ENCODE peak calls at places on chromosome 4, in nine cellular contexts. One of them, this sample, is unnamed.

GRCh38 chr4:170088686-170089085 is 1.1 kb downstream of the AADAT start:
- DNase-seq in lower leg skin: no peak
- DNase-seq in trophoblast cell: no peak
- DNase-seq in fibroblast of pulmonary artery: no peak
- DNase-seq in effector memory CD4-positive, alpha-beta T cell: no peak
- DNase-seq in epithelial cell of esophagus: no peak
- DNase-seq in endothelial cell of umbilical vein: no peak
- DNase-seq in heart right ventricle: no peak
- DNase-seq in neuronal stem cell: no peak
- DNase-seq in this sample: no peak

GRCh38 chr4:42710329-42710728 is 53.4 kb upstream of the ATP8A1 start:
- DNase-seq in neuronal stem cell: no peak
- DNase-seq in effector memory CD4-positive, alpha-beta T cell: no peak
- DNase-seq in fibroblast of pulmonary artery: no peak
- DNase-seq in lower leg skin: no peak
- DNase-seq in trophoblast cell: no peak
- DNase-seq in heart right ventricle: no peak
- DNase-seq in endothelial cell of umbilical vein: no peak
- DNase-seq in epithelial cell of esophagus: no peak
- DNase-seq in this sample: no peak

GRCh38 chr4:8592366-8593267 is at the start of gene CPZ:
- DNase-seq in endothelial cell of umbilical vein: no peak
- DNase-seq in trophoblast cell: peak
- DNase-seq in epithelial cell of esophagus: no peak
- DNase-seq in effector memory CD4-positive, alpha-beta T cell: no peak
- DNase-seq in lower leg skin: no peak
- DNase-seq in fibroblast of pulmonary artery: peak
- DNase-seq in heart right ventricle: no peak
- DNase-seq in neuronal stem cell: peak
- DNase-seq in this sample: no peak

GRCh38 chr4:128107766-128108165 is 46.7 kb downstream of the LARP1B start:
- DNase-seq in heart right ventricle: no peak
- DNase-seq in lower leg skin: no peak
- DNase-seq in effector memory CD4-positive, alpha-beta T cell: no peak
- DNase-seq in epithelial cell of esophagus: no peak
- DNase-seq in trophoblast cell: no peak
- DNase-seq in fibroblast of pulmonary artery: peak
- DNase-seq in neuronal stem cell: no peak
- DNase-seq in endothelial cell of umbilical vein: no peak
- DNase-seq in this sample: no peak

GRCh38 chr4:184846531-184846930 is 20.8 kb upstream of the ACSL1 start:
- DNase-seq in fibroblast of pulmonary artery: no peak
- DNase-seq in heart right ventricle: no peak
- DNase-seq in neuronal stem cell: no peak
- DNase-seq in trophoblast cell: no peak
- DNase-seq in effector memory CD4-positive, alpha-beta T cell: no peak
- DNase-seq in endothelial cell of umbilical vein: no peak
- DNase-seq in lower leg skin: no peak
- DNase-seq in epithelial cell of esophagus: peak
- DNase-seq in this sample: no peak

GRCh38 chr4:48081196-48081595 is 52.9 kb downstream of the TXK start:
- DNase-seq in endothelial cell of umbilical vein: peak
- DNase-seq in neuronal stem cell: no peak
- DNase-seq in epithelial cell of esophagus: no peak
- DNase-seq in effector memory CD4-positive, alpha-beta T cell: no peak
- DNase-seq in lower leg skin: no peak
- DNase-seq in trophoblast cell: peak
- DNase-seq in heart right ventricle: no peak
- DNase-seq in fibroblast of pulmonary artery: peak
- DNase-seq in this sample: no peak

GRCh38 chr4:110787781-110788180 is 164.9 kb upstream of the PITX2 start:
- DNase-seq in effector memory CD4-positive, alpha-beta T cell: no peak
- DNase-seq in neuronal stem cell: no peak
- DNase-seq in lower leg skin: no peak
- DNase-seq in fibroblast of pulmonary artery: no peak
- DNase-seq in trophoblast cell: peak
- DNase-seq in heart right ventricle: no peak
- DNase-seq in endothelial cell of umbilical vein: no peak
- DNase-seq in epithelial cell of esophagus: no peak
- DNase-seq in this sample: no peak

GRCh38 chr4:55851885-55852284 is 1.6 kb upstream of the EXOC1 start:
- DNase-seq in heart right ventricle: no peak
- DNase-seq in effector memory CD4-positive, alpha-beta T cell: no peak
- DNase-seq in endothelial cell of umbilical vein: no peak
- DNase-seq in neuronal stem cell: no peak
- DNase-seq in lower leg skin: peak
- DNase-seq in epithelial cell of esophagus: peak
- DNase-seq in trophoblast cell: peak
- DNase-seq in fibroblast of pulmonary artery: no peak
- DNase-seq in this sample: no peak

GRCh38 chr4:145132521-145133098 is 34.5 kb downstream of the ABCE1 start:
- DNase-seq in trophoblast cell: no peak
- DNase-seq in neuronal stem cell: no peak
- DNase-seq in endothelial cell of umbilical vein: peak
- DNase-seq in heart right ventricle: no peak
- DNase-seq in epithelial cell of esophagus: no peak
- DNase-seq in effector memory CD4-positive, alpha-beta T cell: no peak
- DNase-seq in fibroblast of pulmonary artery: peak
- DNase-seq in lower leg skin: no peak
- DNase-seq in this sample: no peak

GRCh38 chr4:37244583-37245390 is at the start of gene NWD2:
- DNase-seq in effector memory CD4-positive, alpha-beta T cell: no peak
- DNase-seq in fibroblast of pulmonary artery: peak
- DNase-seq in heart right ventricle: peak
- DNase-seq in lower leg skin: no peak
- DNase-seq in epithelial cell of esophagus: peak
- DNase-seq in trophoblast cell: peak
- DNase-seq in neuronal stem cell: peak
- DNase-seq in endothelial cell of umbilical vein: no peak
- DNase-seq in this sample: no peak

GRCh38 chr4:61336911-61337310 is 136.8 kb downstream of the ADGRL3 start:
- DNase-seq in fibroblast of pulmonary artery: no peak
- DNase-seq in endothelial cell of umbilical vein: no peak
- DNase-seq in lower leg skin: no peak
- DNase-seq in epithelial cell of esophagus: no peak
- DNase-seq in trophoblast cell: no peak
- DNase-seq in effector memory CD4-positive, alpha-beta T cell: no peak
- DNase-seq in neuronal stem cell: peak
- DNase-seq in heart right ventricle: no peak
- DNase-seq in this sample: no peak

GRCh38 chr4:89316931-89317366 is 9.3 kb upstream of the GPRIN3 start:
- DNase-seq in epithelial cell of esophagus: peak
- DNase-seq in neuronal stem cell: no peak
- DNase-seq in heart right ventricle: no peak
- DNase-seq in trophoblast cell: no peak
- DNase-seq in lower leg skin: no peak
- DNase-seq in fibroblast of pulmonary artery: peak
- DNase-seq in effector memory CD4-positive, alpha-beta T cell: peak
- DNase-seq in endothelial cell of umbilical vein: peak
- DNase-seq in this sample: peak

GRCh38 chr4:31234494-31234893 is 514.3 kb downstream of the PCDH7 start:
- DNase-seq in effector memory CD4-positive, alpha-beta T cell: no peak
- DNase-seq in lower leg skin: no peak
- DNase-seq in epithelial cell of esophagus: peak
- DNase-seq in neuronal stem cell: no peak
- DNase-seq in heart right ventricle: no peak
- DNase-seq in fibroblast of pulmonary artery: no peak
- DNase-seq in endothelial cell of umbilical vein: no peak
- DNase-seq in trophoblast cell: no peak
- DNase-seq in this sample: no peak

GRCh38 chr4:17447056-17447455 is 64.8 kb downstream of the QDPR start:
- DNase-seq in effector memory CD4-positive, alpha-beta T cell: no peak
- DNase-seq in endothelial cell of umbilical vein: no peak
- DNase-seq in neuronal stem cell: no peak
- DNase-seq in heart right ventricle: no peak
- DNase-seq in fibroblast of pulmonary artery: peak
- DNase-seq in epithelial cell of esophagus: peak
- DNase-seq in trophoblast cell: peak
- DNase-seq in lower leg skin: no peak
- DNase-seq in this sample: no peak

GRCh38 chr4:43822621-43823020 is 626.0 kb downstream of the KCTD8 start:
- DNase-seq in effector memory CD4-positive, alpha-beta T cell: no peak
- DNase-seq in neuronal stem cell: no peak
- DNase-seq in epithelial cell of esophagus: no peak
- DNase-seq in lower leg skin: no peak
- DNase-seq in endothelial cell of umbilical vein: no peak
- DNase-seq in heart right ventricle: no peak
- DNase-seq in fibroblast of pulmonary artery: no peak
- DNase-seq in trophoblast cell: no peak
- DNase-seq in this sample: no peak
- H3K4me3 ChIP-seq in effector memory CD4-positive, alpha-beta T cell: no peak
- H3K4me3 ChIP-seq in neuronal stem cell: no peak
- H3K4me3 ChIP-seq in epithelial cell of esophagus: no peak
- H3K4me3 ChIP-seq in lower leg skin: no peak
- H3K4me3 ChIP-seq in endothelial cell of umbilical vein: no peak
- H3K4me3 ChIP-seq in heart right ventricle: no peak
- H3K4me3 ChIP-seq in fibroblast of pulmonary artery: no peak
- H3K4me3 ChIP-seq in trophoblast cell: peak
- H3K4me3 ChIP-seq in this sample: no peak

DNA sequence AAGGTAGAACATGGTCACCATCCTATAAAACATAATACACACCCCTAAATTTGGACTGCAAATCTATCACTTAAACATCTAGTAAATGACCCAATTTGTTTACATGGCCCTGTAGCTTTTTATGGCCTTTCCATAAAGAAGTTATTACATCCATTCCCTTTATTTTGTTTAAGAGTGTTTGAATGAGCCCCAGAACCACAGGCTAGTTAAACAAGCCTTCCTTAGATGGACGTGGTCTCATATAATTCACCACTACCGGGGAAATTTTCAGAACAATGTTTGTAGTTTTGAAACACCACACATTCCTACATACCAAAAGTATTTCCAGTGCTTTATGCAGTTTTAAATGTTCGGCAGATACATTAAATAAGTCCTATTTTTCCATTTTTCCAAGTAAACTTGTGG is 12.3 kb downstream of the PDGFC start:
- DNase-seq in neuronal stem cell: no peak
- DNase-seq in endothelial cell of umbilical vein: no peak
- DNase-seq in heart right ventricle: no peak
- DNase-seq in lower leg skin: no peak
- DNase-seq in trophoblast cell: peak
- DNase-seq in fibroblast of pulmonary artery: peak
- DNase-seq in effector memory CD4-positive, alpha-beta T cell: no peak
- DNase-seq in epithelial cell of esophagus: no peak
- DNase-seq in this sample: no peak
- H3K4me3 ChIP-seq in neuronal stem cell: no peak
- H3K4me3 ChIP-seq in endothelial cell of umbilical vein: no peak
- H3K4me3 ChIP-seq in heart right ventricle: no peak
- H3K4me3 ChIP-seq in lower leg skin: no peak
- H3K4me3 ChIP-seq in trophoblast cell: no peak
- H3K4me3 ChIP-seq in fibroblast of pulmonary artery: no peak
- H3K4me3 ChIP-seq in effector memory CD4-positive, alpha-beta T cell: no peak
- H3K4me3 ChIP-seq in epithelial cell of esophagus: no peak
- H3K4me3 ChIP-seq in this sample: no peak

GRCh38 chr4:165325732-165326512 is 1.5 kb upstream of the MSMO1 start:
- DNase-seq in neuronal stem cell: no peak
- DNase-seq in fibroblast of pulmonary artery: peak
- DNase-seq in effector memory CD4-positive, alpha-beta T cell: no peak
- DNase-seq in endothelial cell of umbilical vein: peak
- DNase-seq in trophoblast cell: peak
- DNase-seq in epithelial cell of esophagus: peak
- DNase-seq in heart right ventricle: no peak
- DNase-seq in lower leg skin: no peak
- DNase-seq in this sample: no peak
- H3K4me3 ChIP-seq in neuronal stem cell: no peak
- H3K4me3 ChIP-seq in fibroblast of pulmonary artery: peak
- H3K4me3 ChIP-seq in effector memory CD4-positive, alpha-beta T cell: no peak
- H3K4me3 ChIP-seq in endothelial cell of umbilical vein: no peak
- H3K4me3 ChIP-seq in trophoblast cell: no peak
- H3K4me3 ChIP-seq in epithelial cell of esophagus: no peak
- H3K4me3 ChIP-seq in heart right ventricle: peak
- H3K4me3 ChIP-seq in lower leg skin: no peak
- H3K4me3 ChIP-seq in this sample: peak

GRCh38 chr4:186161138-186161537 is 30.2 kb upstream of the CYP4V2 start:
- DNase-seq in lower leg skin: no peak
- DNase-seq in epithelial cell of esophagus: no peak
- DNase-seq in heart right ventricle: no peak
- DNase-seq in effector memory CD4-positive, alpha-beta T cell: no peak
- DNase-seq in trophoblast cell: no peak
- DNase-seq in fibroblast of pulmonary artery: no peak
- DNase-seq in endothelial cell of umbilical vein: no peak
- DNase-seq in neuronal stem cell: no peak
- DNase-seq in this sample: no peak
- H3K4me3 ChIP-seq in lower leg skin: no peak
- H3K4me3 ChIP-seq in epithelial cell of esophagus: no peak
- H3K4me3 ChIP-seq in heart right ventricle: no peak
- H3K4me3 ChIP-seq in effector memory CD4-positive, alpha-beta T cell: no peak
- H3K4me3 ChIP-seq in trophoblast cell: no peak
- H3K4me3 ChIP-seq in fibroblast of pulmonary artery: no peak
- H3K4me3 ChIP-seq in endothelial cell of umbilical vein: no peak
- H3K4me3 ChIP-seq in neuronal stem cell: no peak
- H3K4me3 ChIP-seq in this sample: peak

DNA sequence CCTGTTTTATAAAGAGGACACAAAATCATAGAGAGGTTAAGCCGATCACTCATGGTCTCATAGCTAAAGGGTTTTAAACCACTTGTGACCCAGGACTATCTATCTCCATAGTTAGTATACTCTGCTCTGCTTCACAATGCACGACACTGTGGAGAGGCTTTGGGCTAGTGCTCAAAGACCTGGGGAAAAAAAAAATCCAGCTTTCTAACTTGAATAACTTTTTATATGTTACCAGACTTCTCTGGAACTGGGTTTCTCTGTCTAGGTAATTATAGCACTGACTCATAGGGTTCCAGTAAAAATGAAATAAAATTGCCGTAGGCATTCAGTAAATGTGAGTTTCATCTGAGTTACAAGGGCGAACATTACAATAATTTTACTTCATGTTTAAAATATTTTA is 273.7 kb upstream of the TECRL start:
- DNase-seq in heart right ventricle: no peak
- DNase-seq in neuronal stem cell: no peak
- DNase-seq in effector memory CD4-positive, alpha-beta T cell: no peak
- DNase-seq in epithelial cell of esophagus: no peak
- DNase-seq in fibroblast of pulmonary artery: no peak
- DNase-seq in lower leg skin: no peak
- DNase-seq in trophoblast cell: no peak
- DNase-seq in endothelial cell of umbilical vein: no peak
- DNase-seq in this sample: no peak
- H3K4me3 ChIP-seq in heart right ventricle: no peak
- H3K4me3 ChIP-seq in neuronal stem cell: no peak
- H3K4me3 ChIP-seq in effector memory CD4-positive, alpha-beta T cell: no peak
- H3K4me3 ChIP-seq in epithelial cell of esophagus: no peak
- H3K4me3 ChIP-seq in fibroblast of pulmonary artery: no peak
- H3K4me3 ChIP-seq in lower leg skin: no peak
- H3K4me3 ChIP-seq in trophoblast cell: no peak
- H3K4me3 ChIP-seq in endothelial cell of umbilical vein: no peak
- H3K4me3 ChIP-seq in this sample: no peak

GRCh38 chr4:1201851-1202525 is 29.6 kb upstream of the SPON2 start:
- DNase-seq in trophoblast cell: no peak
- DNase-seq in heart right ventricle: peak
- DNase-seq in lower leg skin: peak
- DNase-seq in neuronal stem cell: no peak
- DNase-seq in effector memory CD4-positive, alpha-beta T cell: peak
- DNase-seq in epithelial cell of esophagus: no peak
- DNase-seq in endothelial cell of umbilical vein: no peak
- DNase-seq in fibroblast of pulmonary artery: peak
- DNase-seq in this sample: peak
- H3K4me3 ChIP-seq in trophoblast cell: no peak
- H3K4me3 ChIP-seq in heart right ventricle: peak
- H3K4me3 ChIP-seq in lower leg skin: no peak
- H3K4me3 ChIP-seq in neuronal stem cell: no peak
- H3K4me3 ChIP-seq in effector memory CD4-positive, alpha-beta T cell: no peak
- H3K4me3 ChIP-seq in epithelial cell of esophagus: no peak
- H3K4me3 ChIP-seq in endothelial cell of umbilical vein: no peak
- H3K4me3 ChIP-seq in fibroblast of pulmonary artery: peak
- H3K4me3 ChIP-seq in this sample: peak

This sample was measured in CD4-positive, CD25-positive, alpha-beta regulatory T cell.